ENCODE peak calls at places on chromosomes 13 and 19, in ten cellular contexts. O is neural progenitor cell, Y is neuronal stem cell, U is ascending aorta, J is small intestine, I is left ventricle myocardium inferior, S is colonic mucosa, A is left lung, F is breast epithelium, L is mammary epithelial cell. M is an unnamed sample.

GRCh38 chr19:2666344-2666994 is 36.0 kb downstream of the GNG7 start:
- DNase-seq in O (no peak), Y (no peak), U (no peak), J (no peak), I (no peak), S (no peak), A (no peak), F (no peak), L (no peak), M (no peak)

GRCh38 chr19:45025264-45025663 is 13.6 kb upstream of the CLASRP start:
- DNase-seq in O (no peak), Y (no peak), U (no peak), J (no peak), I (no peak), S (no peak), A (no peak), F (no peak), L (no peak), M (no peak)

GRCh38 chr13:35630551-35631275 is 154.2 kb upstream of the MAB21L1 start:
- DNase-seq in O (peak; percentile 83), Y (peak; percentile 32), U (no peak), J (peak; percentile 35), I (no peak), S (no peak), A (no peak), F (no peak), L (peak; percentile 40), M (no peak)

GRCh38 chr19:46660601-46661019 is 372 bp downstream of the DACT3 start:
- DNase-seq in O (peak; percentile 55), Y (no peak), U (no peak), J (no peak), I (peak; percentile 46), S (peak; percentile 42), A (no peak), F (no peak), L (no peak), M (peak; percentile 13)

GRCh38 chr19:51123381-51124186 is 1.1 kb upstream of the SIGLEC9 start:
- DNase-seq in O (no peak), Y (no peak), U (no peak), J (no peak), I (peak; percentile 47), S (no peak), A (no peak), F (no peak), L (no peak), M (peak; percentile 48)

GRCh38 chr19:3825286-3825956 is 39.2 kb upstream of the MATK start:
- DNase-seq in O (no peak), Y (no peak), U (no peak), J (no peak), I (no peak), S (no peak), A (peak; percentile 80), F (no peak), L (no peak), M (no peak)

GRCh38 chr19:1064661-1065605 is 2.0 kb upstream of the ARHGAP45 start:
- DNase-seq in O (peak; percentile 87), Y (no peak), U (no peak), J (peak; percentile 72), I (peak; percentile 66), S (peak; percentile 73), A (peak; percentile 96), F (no peak), L (peak; percentile 52), M (peak; percentile 80)

GRCh38 chr13:95948646-95949045 is 104.6 kb downstream of the UGGT2 start:
- DNase-seq in O (no peak), Y (no peak), U (no peak), J (no peak), I (no peak), S (no peak), A (no peak), F (no peak), L (peak; percentile 39), M (no peak)

GRCh38 chr13:28002886-28003698 is 14.6 kb upstream of the URAD start:
- DNase-seq in O (no peak), Y (no peak), U (no peak), J (no peak), I (no peak), S (no peak), A (no peak), F (no peak), L (no peak), M (no peak)

GRCh38 chr19:4831351-4832340 is at the start of gene TICAM1:
- DNase-seq in O (no peak), Y (no peak), U (peak; percentile 25), J (peak; percentile 83), I (peak; percentile 83), S (peak; percentile 87), A (peak; percentile 95), F (peak; percentile 71), L (peak; percentile 91), M (peak; percentile 68)

GRCh38 chr19:1213391-1214286 is 8.1 kb downstream of the STK11 start:
- DNase-seq in O (no peak), Y (no peak), U (peak; percentile 65), J (peak; percentile 88), I (peak; percentile 60), S (peak; percentile 78), A (no peak), F (no peak), L (peak; percentile 92), M (peak; percentile 54)

DNA sequence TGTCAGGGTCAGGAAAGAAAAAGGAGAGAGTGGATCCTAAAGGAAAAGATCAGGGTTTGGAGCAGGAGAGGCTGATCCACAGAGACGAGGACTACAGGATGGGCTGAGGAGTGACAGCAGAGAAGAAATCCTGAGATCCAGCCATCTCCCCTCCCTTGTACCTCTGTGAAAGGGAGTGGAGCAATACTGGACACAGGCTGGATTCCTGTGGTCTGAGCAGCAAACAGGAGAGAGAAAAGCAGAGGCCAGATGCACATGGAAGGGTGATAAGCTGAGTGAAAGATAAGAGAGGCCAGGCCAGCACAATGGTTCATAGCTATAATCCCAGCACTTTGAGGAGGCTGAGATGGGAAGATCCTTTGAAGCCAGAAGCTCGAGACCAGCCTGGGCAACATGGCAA is 472.1 kb upstream of the TSHZ3 start:
- DNase-seq in O (no peak), Y (no peak), U (no peak), J (no peak), I (no peak), S (no peak), A (no peak), F (no peak), L (no peak), M (no peak)
- H3K9me3 ChIP-seq in O (no peaks in the 10 kb centered on the region), Y (no peaks in the 10 kb centered on the region), U (no peaks in the 10 kb centered on the region), J (no peaks in the 10 kb centered on the region), I (no peaks in the 10 kb centered on the region), S (no peaks in the 10 kb centered on the region), A (no peaks in the 10 kb centered on the region), F (no peaks in the 10 kb centered on the region), L (peaks cover 17% of the 10 kb centered on the region), M (no peaks in the 10 kb centered on the region)

DNA sequence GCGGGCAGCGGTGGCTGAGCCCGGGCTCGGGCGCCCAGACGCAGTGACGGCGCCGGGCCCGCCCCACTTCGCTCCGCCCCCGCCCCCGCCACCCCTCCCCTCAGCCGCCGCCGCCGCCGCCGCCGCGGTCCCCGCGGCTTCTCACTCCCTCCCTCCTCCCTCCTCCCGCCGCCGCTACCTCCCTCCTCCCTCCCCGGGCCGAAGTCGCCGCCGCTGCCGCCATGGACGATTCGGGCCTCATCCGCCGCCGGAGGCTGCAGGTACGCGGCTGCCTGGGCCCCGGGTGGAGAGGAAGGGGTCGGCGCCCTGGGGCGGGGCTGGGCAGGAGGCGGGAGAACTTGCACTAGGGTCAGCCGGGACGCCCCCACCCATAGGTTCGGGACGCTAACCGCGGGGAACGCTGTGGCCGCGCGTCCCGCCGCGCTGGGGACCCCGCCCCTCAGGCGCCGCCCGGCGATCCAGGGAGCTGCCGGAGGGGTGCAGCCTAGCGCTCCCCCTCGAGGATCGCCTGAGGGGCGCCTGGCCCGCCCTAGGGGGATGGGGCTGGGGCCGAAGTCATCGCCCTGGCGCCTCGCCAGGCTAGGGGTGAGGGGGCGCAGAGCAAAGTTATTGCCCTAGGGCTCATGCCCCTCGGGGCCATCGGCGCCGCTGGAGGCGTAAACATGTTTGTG is 497 bp downstream of the RTBDN start:
- DNase-seq in O (peak; percentile 81), Y (no peak), U (no peak), J (peak; percentile 21), I (no peak), S (peak; percentile 39), A (peak; percentile 81), F (no peak), L (no peak), M (no peak)
- H3K27me3 ChIP-seq in O (peaks cover 97% of the 10 kb centered on the region), Y (peaks cover 12% of the 10 kb centered on the region), U (peaks cover 54% of the 10 kb centered on the region), J (peaks cover 51% of the 10 kb centered on the region), I (peaks cover 100% of the 10 kb centered on the region), S (peaks cover 73% of the 10 kb centered on the region), A (peaks cover 100% of the 10 kb centered on the region), F (peaks cover 18% of the 10 kb centered on the region), L (peaks cover 14% of the 10 kb centered on the region), M (peaks cover 93% of the 10 kb centered on the region)

GRCh38 chr19:57106646-57107235 is 13.0 kb upstream of the USP29 start:
- DNase-seq in O (no peak), Y (no peak), U (no peak), J (no peak), I (no peak), S (no peak), A (no peak), F (no peak), L (no peak), M (no peak)

GRCh38 chr19:57111329-57111644 is 8.5 kb upstream of the USP29 start:
- DNase-seq in O (no peak), Y (no peak), U (no peak), J (no peak), I (no peak), S (no peak), A (no peak), F (no peak), L (no peak), M (no peak)

GRCh38 chr19:57105976-57106610 is 13.7 kb upstream of the USP29 start:
- DNase-seq in O (no peak), Y (no peak), U (no peak), J (no peak), I (no peak), S (no peak), A (no peak), F (no peak), L (no peak), M (no peak)

GRCh38 chr19:57110592-57111328 is 9.0 kb upstream of the USP29 start:
- DNase-seq in O (no peak), Y (no peak), U (no peak), J (no peak), I (no peak), S (no peak), A (no peak), F (no peak), L (no peak), M (no peak)
- H3K9me3 ChIP-seq in O (peaks cover 24% of the 10 kb centered on the region), Y (peaks cover 47% of the 10 kb centered on the region), U (peaks cover 34% of the 10 kb centered on the region), J (peaks cover 10% of the 10 kb centered on the region), I (peaks cover 78% of the 10 kb centered on the region), S (peaks cover 11% of the 10 kb centered on the region), A (no peaks in the 10 kb centered on the region), F (peaks cover 51% of the 10 kb centered on the region), L (peaks cover 14% of the 10 kb centered on the region), M (peaks cover 49% of the 10 kb centered on the region)

DNA sequence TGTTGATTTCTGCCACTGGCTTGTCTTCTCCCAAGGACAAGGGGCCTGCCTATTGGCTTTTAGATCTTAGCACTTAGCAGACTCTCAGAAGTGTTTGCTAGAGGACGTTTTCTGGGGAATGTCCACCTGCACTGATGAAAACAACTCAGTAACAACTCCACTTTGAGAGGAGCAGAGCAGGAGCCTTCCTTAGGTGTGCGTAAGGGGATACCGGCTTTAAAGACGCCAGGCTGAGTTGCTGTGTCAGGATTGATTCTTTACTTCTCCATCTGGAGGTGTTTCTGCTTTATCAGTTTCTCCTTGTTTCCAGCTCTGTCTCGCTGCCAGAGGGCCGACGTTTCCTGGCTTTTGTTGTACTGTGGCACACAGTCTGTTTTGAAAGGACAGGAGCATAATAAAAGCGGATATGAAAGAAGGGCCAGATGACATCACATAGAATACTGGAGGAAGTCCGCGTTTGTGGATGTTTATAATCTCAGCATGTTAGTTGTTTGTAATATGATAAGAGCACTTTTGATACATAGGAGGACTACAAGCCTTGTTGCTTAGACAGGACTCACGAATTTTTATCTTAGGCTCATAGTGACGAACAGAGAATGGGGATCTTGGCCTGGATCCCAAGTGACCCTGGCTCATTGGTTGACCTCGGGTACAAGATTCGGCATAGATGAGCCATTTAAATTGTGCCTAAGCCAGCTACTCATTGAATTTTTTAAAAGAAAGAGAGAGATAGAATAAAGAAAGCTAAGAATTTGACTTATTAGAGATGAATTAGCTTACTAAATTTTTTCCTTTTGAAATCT is 34.6 kb downstream of the COL4A2 start:
- DNase-seq in O (no peak), Y (no peak), U (no peak), J (no peak), I (no peak), S (no peak), A (no peak), F (no peak), L (no peak), M (no peak)
- H3K27me3 ChIP-seq in O (no peaks in the 10 kb centered on the region), Y (no peaks in the 10 kb centered on the region), U (no peaks in the 10 kb centered on the region), J (no peaks in the 10 kb centered on the region), I (no peaks in the 10 kb centered on the region), S (no peaks in the 10 kb centered on the region), A (peaks cover 29% of the 10 kb centered on the region), F (no peaks in the 10 kb centered on the region), L (no peaks in the 10 kb centered on the region), M (no peaks in the 10 kb centered on the region)

M was measured in CD4-positive, alpha-beta T cell.